ENCODE peak calls at places on chromosome 14, in seven cellular contexts. One of them, this sample, is unnamed.

GRCh38 chr14:57897148-57897547 is 31.3 kb upstream of the SLC35F4 start:
- DNase-seq in activated T-helper 1 cell treated with Interleukin-2 at 50 U/mL for 16 hours: no peak
- DNase-seq in HEK293T: no peak
- DNase-seq in hepatic stellate cell: no peak
- DNase-seq in NCI-H748 treated with DMSO at 0.1 percent for 48 hours: no peak
- DNase-seq in left colon: no peak
- DNase-seq in stimulated activated CD4-positive, alpha-beta T cell treated with anti-CD3 and anti-CD28 coated beads, Interleukin-4, amount 100 ng/mL, for 48 hours: no peak
- DNase-seq in this sample: no peak

GRCh38 chr14:75487155-75487671 is 35.1 kb upstream of the BATF start:
- DNase-seq in activated T-helper 1 cell treated with Interleukin-2 at 50 U/mL for 16 hours: no peak
- DNase-seq in HEK293T: no peak
- DNase-seq in hepatic stellate cell: no peak
- DNase-seq in NCI-H748 treated with DMSO at 0.1 percent for 48 hours: no peak
- DNase-seq in left colon: no peak
- DNase-seq in stimulated activated CD4-positive, alpha-beta T cell treated with anti-CD3 and anti-CD28 coated beads, Interleukin-4, amount 100 ng/mL, for 48 hours: no peak
- DNase-seq in this sample: no peak

GRCh38 chr14:51575225-51576111 is 76.2 kb upstream of the FRMD6 start:
- DNase-seq in activated T-helper 1 cell treated with Interleukin-2 at 50 U/mL for 16 hours: no peak
- DNase-seq in HEK293T: no peak
- DNase-seq in hepatic stellate cell: no peak
- DNase-seq in NCI-H748 treated with DMSO at 0.1 percent for 48 hours: no peak
- DNase-seq in left colon: no peak
- DNase-seq in stimulated activated CD4-positive, alpha-beta T cell treated with anti-CD3 and anti-CD28 coated beads, Interleukin-4, amount 100 ng/mL, for 48 hours: no peak
- DNase-seq in this sample: no peak

GRCh38 chr14:102951799-102952198 is 29.3 kb downstream of the AMN start:
- DNase-seq in activated T-helper 1 cell treated with Interleukin-2 at 50 U/mL for 16 hours: no peak
- DNase-seq in HEK293T: no peak
- DNase-seq in hepatic stellate cell: no peak
- DNase-seq in NCI-H748 treated with DMSO at 0.1 percent for 48 hours: no peak
- DNase-seq in left colon: no peak
- DNase-seq in stimulated activated CD4-positive, alpha-beta T cell treated with anti-CD3 and anti-CD28 coated beads, Interleukin-4, amount 100 ng/mL, for 48 hours: no peak
- DNase-seq in this sample: no peak

GRCh38 chr14:80223696-80224465 is 12.6 kb upstream of the DIO2 start:
- DNase-seq in activated T-helper 1 cell treated with Interleukin-2 at 50 U/mL for 16 hours: no peak
- DNase-seq in HEK293T: no peak
- DNase-seq in hepatic stellate cell: no peak
- DNase-seq in NCI-H748 treated with DMSO at 0.1 percent for 48 hours: no peak
- DNase-seq in left colon: no peak
- DNase-seq in stimulated activated CD4-positive, alpha-beta T cell treated with anti-CD3 and anti-CD28 coated beads, Interleukin-4, amount 100 ng/mL, for 48 hours: no peak
- DNase-seq in this sample: no peak

GRCh38 chr14:104093366-104094055 is 8.0 kb downstream of the ASPG start:
- DNase-seq in activated T-helper 1 cell treated with Interleukin-2 at 50 U/mL for 16 hours: no peak
- DNase-seq in HEK293T: peak
- DNase-seq in hepatic stellate cell: no peak
- DNase-seq in NCI-H748 treated with DMSO at 0.1 percent for 48 hours: no peak
- DNase-seq in left colon: peak
- DNase-seq in stimulated activated CD4-positive, alpha-beta T cell treated with anti-CD3 and anti-CD28 coated beads, Interleukin-4, amount 100 ng/mL, for 48 hours: no peak
- DNase-seq in this sample: no peak

GRCh38 chr14:89507926-89508460 is 91.0 kb upstream of the FOXN3 start:
- DNase-seq in activated T-helper 1 cell treated with Interleukin-2 at 50 U/mL for 16 hours: no peak
- DNase-seq in HEK293T: no peak
- DNase-seq in hepatic stellate cell: peak
- DNase-seq in NCI-H748 treated with DMSO at 0.1 percent for 48 hours: no peak
- DNase-seq in left colon: no peak
- DNase-seq in stimulated activated CD4-positive, alpha-beta T cell treated with anti-CD3 and anti-CD28 coated beads, Interleukin-4, amount 100 ng/mL, for 48 hours: no peak
- DNase-seq in this sample: no peak

GRCh38 chr14:56534656-56535055 is 44.9 kb upstream of the TMEM260 start:
- DNase-seq in activated T-helper 1 cell treated with Interleukin-2 at 50 U/mL for 16 hours: no peak
- DNase-seq in HEK293T: no peak
- DNase-seq in hepatic stellate cell: no peak
- DNase-seq in NCI-H748 treated with DMSO at 0.1 percent for 48 hours: no peak
- DNase-seq in left colon: no peak
- DNase-seq in stimulated activated CD4-positive, alpha-beta T cell treated with anti-CD3 and anti-CD28 coated beads, Interleukin-4, amount 100 ng/mL, for 48 hours: no peak
- DNase-seq in this sample: no peak

GRCh38 chr14:35114036-35114435 is 7.8 kb downstream of the PPP2R3C start:
- DNase-seq in activated T-helper 1 cell treated with Interleukin-2 at 50 U/mL for 16 hours: no peak
- DNase-seq in HEK293T: no peak
- DNase-seq in hepatic stellate cell: peak
- DNase-seq in NCI-H748 treated with DMSO at 0.1 percent for 48 hours: no peak
- DNase-seq in left colon: no peak
- DNase-seq in stimulated activated CD4-positive, alpha-beta T cell treated with anti-CD3 and anti-CD28 coated beads, Interleukin-4, amount 100 ng/mL, for 48 hours: no peak
- DNase-seq in this sample: no peak

GRCh38 chr14:81529391-81529790 is 4.3 kb downstream of the SEL1L start:
- DNase-seq in activated T-helper 1 cell treated with Interleukin-2 at 50 U/mL for 16 hours: no peak
- DNase-seq in HEK293T: no peak
- DNase-seq in hepatic stellate cell: no peak
- DNase-seq in NCI-H748 treated with DMSO at 0.1 percent for 48 hours: no peak
- DNase-seq in left colon: no peak
- DNase-seq in stimulated activated CD4-positive, alpha-beta T cell treated with anti-CD3 and anti-CD28 coated beads, Interleukin-4, amount 100 ng/mL, for 48 hours: no peak
- DNase-seq in this sample: no peak

GRCh38 chr14:99554184-99554583 is 49.8 kb downstream of the CCDC85C start:
- DNase-seq in activated T-helper 1 cell treated with Interleukin-2 at 50 U/mL for 16 hours: no peak
- DNase-seq in HEK293T: no peak
- DNase-seq in hepatic stellate cell: no peak
- DNase-seq in NCI-H748 treated with DMSO at 0.1 percent for 48 hours: no peak
- DNase-seq in left colon: no peak
- DNase-seq in stimulated activated CD4-positive, alpha-beta T cell treated with anti-CD3 and anti-CD28 coated beads, Interleukin-4, amount 100 ng/mL, for 48 hours: no peak
- DNase-seq in this sample: no peak

GRCh38 chr14:95547626-95548327 is 12.9 kb downstream of the GLRX5 start:
- DNase-seq in activated T-helper 1 cell treated with Interleukin-2 at 50 U/mL for 16 hours: no peak
- DNase-seq in HEK293T: no peak
- DNase-seq in hepatic stellate cell: no peak
- DNase-seq in NCI-H748 treated with DMSO at 0.1 percent for 48 hours: no peak
- DNase-seq in left colon: no peak
- DNase-seq in stimulated activated CD4-positive, alpha-beta T cell treated with anti-CD3 and anti-CD28 coated beads, Interleukin-4, amount 100 ng/mL, for 48 hours: no peak
- DNase-seq in this sample: no peak

GRCh38 chr14:74548881-74549280 is 55.3 kb downstream of the ISCA2 start:
- DNase-seq in activated T-helper 1 cell treated with Interleukin-2 at 50 U/mL for 16 hours: no peak
- DNase-seq in HEK293T: no peak
- DNase-seq in hepatic stellate cell: no peak
- DNase-seq in NCI-H748 treated with DMSO at 0.1 percent for 48 hours: no peak
- DNase-seq in left colon: no peak
- DNase-seq in stimulated activated CD4-positive, alpha-beta T cell treated with anti-CD3 and anti-CD28 coated beads, Interleukin-4, amount 100 ng/mL, for 48 hours: no peak
- DNase-seq in this sample: no peak

This sample was measured in NCI-H446 treated with DMSO at 0.1 percent for 48 hours.